ENCODE peak calls at places on chromosomes 16 and 17, in four cellular contexts. Y is left colon, G is tibial nerve, T is HEK293T. Z is an unnamed sample.

GRCh38 chr16:88468289-88469129 is 15.4 kb downstream of the ZFPM1 start:
- DNase-seq in Y (no peak), G (no peak), T (peak), Z (peak)

GRCh38 chr17:78667091-78667490 is 89.9 kb upstream of the DNAH17 start:
- DNase-seq in Y (no peak), T (no peak), G (no peak), Z (no peak)

GRCh38 chr16:66286527-66286926 is 80.0 kb upstream of the CDH5 start:
- DNase-seq in Y (no peak), T (no peak), G (no peak), Z (no peak)

GRCh38 chr17:43368740-43369506 is 29.9 kb upstream of the ARL4D start:
- DNase-seq in T (peak), Y (peak), G (peak), Z (no peak)

GRCh38 chr16:50593410-50594139 is 45.4 kb downstream of the NKD1 start:
- DNase-seq in T (peak), Y (no peak), G (no peak), Z (peak)

GRCh38 chr16:63672493-63672892 is 1449.4 kb downstream of the CDH11 start:
- DNase-seq in Y (no peak), G (no peak), T (no peak), Z (no peak)

GRCh38 chr16:4813251-4814003 is 11.0 kb upstream of the ROGDI start:
- DNase-seq in G (no peak), T (no peak), Y (no peak), Z (no peak)

GRCh38 chr17:30170415-30170987 is 53.9 kb downstream of the NSRP1 start:
- DNase-seq in G (no peak), Y (no peak), T (no peak), Z (no peak)

GRCh38 chr16:30764086-30764485 is 2.0 kb downstream of the RNF40 start:
- DNase-seq in G (no peak), Y (no peak), T (no peak), Z (no peak)

GRCh38 chr16:26599786-26600107 is 467.0 kb upstream of the C16orf82 start:
- DNase-seq in Y (no peak), T (no peak), G (no peak), Z (no peak)

GRCh38 chr16:52552643-52553042 is 5.7 kb upstream of the TOX3 start:
- DNase-seq in Y (no peak), G (no peak), T (no peak), Z (peak)

GRCh38 chr17:28953444-28954118 is 2.3 kb upstream of the PHF12 start:
- DNase-seq in G (peak), Y (peak), T (peak), Z (peak)

GRCh38 chr16:83554096-83554495 is 253.7 kb upstream of the HSBP1 start:
- DNase-seq in T (no peak), G (no peak), Y (no peak), Z (no peak)

GRCh38 chr17:35748323-35748960 is 4.6 kb downstream of the GAS2L2 start:
- DNase-seq in Y (no peak), G (no peak), T (no peak), Z (no peak)

GRCh38 chr17:75307957-75308731 is 18.9 kb upstream of the SLC25A19 start:
- DNase-seq in G (no peak), T (no peak), Y (no peak), Z (no peak)

GRCh38 chr16:17206712-17207111 is 264.0 kb downstream of the XYLT1 start:
- DNase-seq in G (no peak), Y (no peak), T (no peak), Z (no peak)

GRCh38 chr17:13601776-13602551 is at the start of gene HS3ST3A1:
- DNase-seq in T (peak), Y (no peak), G (no peak), Z (peak)

GRCh38 chr17:76554131-76554530 is 14.3 kb downstream of the PRCD start:
- DNase-seq in Y (no peak), G (no peak), T (no peak), Z (no peak)

GRCh38 chr17:57424777-57425188 is 168.5 kb downstream of the MSI2 start:
- DNase-seq in T (peak), Y (peak), G (no peak), Z (peak)

GRCh38 chr17:3890082-3890892 is 2.6 kb downstream of the CAMKK1 start:
- DNase-seq in G (peak), Y (peak), T (no peak), Z (peak)

GRCh38 chr17:16923097-16923903 is 48.6 kb downstream of the TNFRSF13B start:
- DNase-seq in G (no peak), T (no peak), Y (peak), Z (no peak)

GRCh38 chr16:56911771-56912541 is 20.0 kb upstream of the HERPUD1 start:
- DNase-seq in Y (peak), T (no peak), G (peak), Z (peak)

GRCh38 chr16:86517033-86517432 is 6.7 kb downstream of the FOXF1 start:
- DNase-seq in T (no peak), Y (no peak), G (no peak), Z (no peak)

GRCh38 chr17:79454826-79455225 is 156.0 kb downstream of the RBFOX3 start:
- DNase-seq in G (no peak), Y (no peak), T (no peak), Z (no peak)

GRCh38 chr16:75208861-75209505 is 2.0 kb upstream of the CTRB2 start:
- DNase-seq in G (no peak), Y (no peak), T (no peak), Z (peak)

GRCh38 chr16:55221836-55222235 is 102.2 kb upstream of the IRX6 start:
- DNase-seq in G (no peak), Y (no peak), T (no peak), Z (no peak)

GRCh38 chr17:60392845-60393702 is 1.1 kb upstream of the USP32 start:
- DNase-seq in G (peak), T (no peak), Y (peak), Z (peak)

GRCh38 chr17:8176197-8176940 is at the start of gene TMEM107:
- DNase-seq in G (peak), Y (peak), T (peak), Z (peak)

GRCh38 chr17:65100316-65101140 is 36.6 kb upstream of the RGS9 start:
- DNase-seq in G (peak), T (peak), Y (peak), Z (peak)

GRCh38 chr17:3796110-3796821 is 4.7 kb downstream of the ITGAE start:
- DNase-seq in G (no peak), T (no peak), Y (peak), Z (no peak)

GRCh38 chr16:56636616-56637413 is 1.7 kb upstream of the MT1A start:
- DNase-seq in G (no peak), T (no peak), Y (no peak), Z (no peak)

GRCh38 chr16:73095885-73096341 is 48.0 kb upstream of the ZFHX3 start:
- DNase-seq in T (peak), Y (no peak), G (no peak), Z (peak)

Z was measured in SJCRH30.